ENCODE peak calls at places on chromosomes 5 and 9, in four cellular contexts. One of them, this sample, is unnamed.

GRCh38 chr9:127504887-127505251 is 53.6 kb downstream of the LRSAM1 start:
- DNase-seq in M059J: no peak
- DNase-seq in stimulated activated CD4-positive, alpha-beta T cell treated with anti-CD3 and anti-CD28 coated beads, Interleukin-15, amount 100 ng/mL, for 1 hour: no peak
- DNase-seq in progenitor cell of endocrine pancreas: no peak
- DNase-seq in this sample: no peak

GRCh38 chr9:96551403-96551802 is 68.2 kb downstream of the CDC14B start:
- DNase-seq in M059J: no peak
- DNase-seq in stimulated activated CD4-positive, alpha-beta T cell treated with anti-CD3 and anti-CD28 coated beads, Interleukin-15, amount 100 ng/mL, for 1 hour: no peak
- DNase-seq in progenitor cell of endocrine pancreas: no peak
- DNase-seq in this sample: no peak

GRCh38 chr9:127910613-127911205 is 6.1 kb downstream of the ST6GALNAC4 start:
- DNase-seq in M059J: peak; percentile 67
- DNase-seq in stimulated activated CD4-positive, alpha-beta T cell treated with anti-CD3 and anti-CD28 coated beads, Interleukin-15, amount 100 ng/mL, for 1 hour: no peak
- DNase-seq in progenitor cell of endocrine pancreas: no peak
- DNase-seq in this sample: peak; percentile 35

GRCh38 chr9:123377211-123377971 is 21.4 kb downstream of the CRB2 start:
- DNase-seq in M059J: no peak
- DNase-seq in stimulated activated CD4-positive, alpha-beta T cell treated with anti-CD3 and anti-CD28 coated beads, Interleukin-15, amount 100 ng/mL, for 1 hour: no peak
- DNase-seq in progenitor cell of endocrine pancreas: no peak
- DNase-seq in this sample: peak; percentile 27

GRCh38 chr5:83956386-83956785 is 235.7 kb upstream of the HAPLN1 start:
- DNase-seq in M059J: peak; percentile 44
- DNase-seq in stimulated activated CD4-positive, alpha-beta T cell treated with anti-CD3 and anti-CD28 coated beads, Interleukin-15, amount 100 ng/mL, for 1 hour: no peak
- DNase-seq in progenitor cell of endocrine pancreas: no peak
- DNase-seq in this sample: no peak

GRCh38 chr9:8301296-8301695 is 501.7 kb upstream of the DMAC1 start:
- DNase-seq in M059J: no peak
- DNase-seq in stimulated activated CD4-positive, alpha-beta T cell treated with anti-CD3 and anti-CD28 coated beads, Interleukin-15, amount 100 ng/mL, for 1 hour: no peak
- DNase-seq in progenitor cell of endocrine pancreas: no peak
- DNase-seq in this sample: no peak

GRCh38 chr9:89604463-89605180 is at the start of gene GADD45G:
- DNase-seq in M059J: peak; percentile 77
- DNase-seq in stimulated activated CD4-positive, alpha-beta T cell treated with anti-CD3 and anti-CD28 coated beads, Interleukin-15, amount 100 ng/mL, for 1 hour: peak; percentile 77
- DNase-seq in progenitor cell of endocrine pancreas: peak; percentile 64
- DNase-seq in this sample: peak; percentile 76

GRCh38 chr5:22560115-22560514 is 293.0 kb downstream of the CDH12 start:
- DNase-seq in M059J: peak; percentile 15
- DNase-seq in stimulated activated CD4-positive, alpha-beta T cell treated with anti-CD3 and anti-CD28 coated beads, Interleukin-15, amount 100 ng/mL, for 1 hour: no peak
- DNase-seq in progenitor cell of endocrine pancreas: no peak
- DNase-seq in this sample: peak; percentile 95

GRCh38 chr9:98985596-98985995 is 41.9 kb downstream of the COL15A1 start:
- DNase-seq in M059J: no peak
- DNase-seq in stimulated activated CD4-positive, alpha-beta T cell treated with anti-CD3 and anti-CD28 coated beads, Interleukin-15, amount 100 ng/mL, for 1 hour: no peak
- DNase-seq in progenitor cell of endocrine pancreas: no peak
- DNase-seq in this sample: no peak

GRCh38 chr5:28344803-28345433 is 1306.5 kb upstream of the CDH9 start:
- DNase-seq in M059J: peak; percentile 35
- DNase-seq in stimulated activated CD4-positive, alpha-beta T cell treated with anti-CD3 and anti-CD28 coated beads, Interleukin-15, amount 100 ng/mL, for 1 hour: no peak
- DNase-seq in progenitor cell of endocrine pancreas: no peak
- DNase-seq in this sample: peak; percentile 77

GRCh38 chr5:428754-429452 is 14.1 kb upstream of the EXOC3 start:
- DNase-seq in M059J: no peak
- DNase-seq in stimulated activated CD4-positive, alpha-beta T cell treated with anti-CD3 and anti-CD28 coated beads, Interleukin-15, amount 100 ng/mL, for 1 hour: no peak
- DNase-seq in progenitor cell of endocrine pancreas: no peak
- DNase-seq in this sample: no peak

GRCh38 chr5:126384985-126385384 is 38.2 kb upstream of the GRAMD2B start:
- DNase-seq in M059J: peak; percentile 90
- DNase-seq in stimulated activated CD4-positive, alpha-beta T cell treated with anti-CD3 and anti-CD28 coated beads, Interleukin-15, amount 100 ng/mL, for 1 hour: no peak
- DNase-seq in progenitor cell of endocrine pancreas: no peak
- DNase-seq in this sample: peak; percentile 70

GRCh38 chr5:156388233-156388632 is 61.3 kb downstream of the SGCD start:
- DNase-seq in M059J: no peak
- DNase-seq in stimulated activated CD4-positive, alpha-beta T cell treated with anti-CD3 and anti-CD28 coated beads, Interleukin-15, amount 100 ng/mL, for 1 hour: no peak
- DNase-seq in progenitor cell of endocrine pancreas: no peak
- DNase-seq in this sample: no peak

GRCh38 chr5:44875661-44876250 is 67.0 kb downstream of the MRPS30 start:
- DNase-seq in M059J: peak; percentile 98
- DNase-seq in stimulated activated CD4-positive, alpha-beta T cell treated with anti-CD3 and anti-CD28 coated beads, Interleukin-15, amount 100 ng/mL, for 1 hour: no peak
- DNase-seq in progenitor cell of endocrine pancreas: no peak
- DNase-seq in this sample: peak; percentile 95

GRCh38 chr9:87766697-87767096 is 40.8 kb downstream of the CTSL start:
- DNase-seq in M059J: no peak
- DNase-seq in stimulated activated CD4-positive, alpha-beta T cell treated with anti-CD3 and anti-CD28 coated beads, Interleukin-15, amount 100 ng/mL, for 1 hour: no peak
- DNase-seq in progenitor cell of endocrine pancreas: no peak
- DNase-seq in this sample: peak; percentile 99

GRCh38 chr5:139495644-139496435 is 13.3 kb upstream of the STING1 start:
- DNase-seq in M059J: peak; percentile 74
- DNase-seq in stimulated activated CD4-positive, alpha-beta T cell treated with anti-CD3 and anti-CD28 coated beads, Interleukin-15, amount 100 ng/mL, for 1 hour: no peak
- DNase-seq in progenitor cell of endocrine pancreas: no peak
- DNase-seq in this sample: peak; percentile 82